ENCODE peak calls at places on chromosome 22, in five cellular contexts. E, A, C, O and N are unnamed samples.

GRCh38 chr22:41447435-41448188 is 1.0 kb upstream of the TOB2 start:
- DNase-seq in E (peak), A (no peak), C (peak), O (peak), N (peak)

GRCh38 chr22:42688241-42688913 is 32.3 kb downstream of the A4GALT start:
- DNase-seq in E (peak), A (peak), C (peak), O (peak), N (peak)

GRCh38 chr22:32879550-32879949 is 78.0 kb downstream of the TIMP3 start:
- DNase-seq in E (no peak), A (no peak), C (no peak), O (no peak), N (no peak)

GRCh38 chr22:27004434-27004833 is 347.0 kb downstream of the MIAT start:
- DNase-seq in E (no peak), A (no peak), C (no peak), O (no peak), N (no peak)

GRCh38 chr22:29816539-29816938 is 21.5 kb downstream of the ASCC2 start:
- DNase-seq in E (no peak), A (no peak), C (no peak), O (no peak), N (no peak)

GRCh38 chr22:21622624-21623401 is 7.0 kb downstream of the YDJC start:
- DNase-seq in E (no peak), A (no peak), C (no peak), O (no peak), N (no peak)

GRCh38 chr22:49576241-49577141 is 251.2 kb downstream of the BRD1 start:
- DNase-seq in E (no peak), A (no peak), C (no peak), O (no peak), N (no peak)

GRCh38 chr22:36197065-36197440 is 4.6 kb downstream of the APOL4 start:
- DNase-seq in E (peak), A (no peak), C (no peak), O (peak), N (peak)

GRCh38 chr22:36267058-36267457 is 14.1 kb downstream of the APOL1 start:
- DNase-seq in E (no peak), A (no peak), C (no peak), O (no peak), N (peak)

GRCh38 chr22:49933236-49933921 is 14.9 kb downstream of the CRELD2 start:
- DNase-seq in E (no peak), A (no peak), C (no peak), O (no peak), N (peak)

GRCh38 chr22:48740086-48740730 is 1087.5 kb downstream of the BRD1 start:
- DNase-seq in E (no peak), A (no peak), C (no peak), O (no peak), N (no peak)

GRCh38 chr22:17781319-17782031 is 7.2 kb upstream of the BID start:
- DNase-seq in E (peak), A (peak), C (peak), O (no peak), N (no peak)

GRCh38 chr22:29617922-29618629 is 14.6 kb downstream of the NF2 start:
- DNase-seq in E (peak), A (no peak), C (peak), O (no peak), N (no peak)

GRCh38 chr22:29499852-29500251 is 19.8 kb downstream of the NEFH start:
- DNase-seq in E (no peak), A (no peak), C (no peak), O (no peak), N (no peak)

GRCh38 chr22:40387758-40388157 is 17.4 kb downstream of the SGSM3 start:
- DNase-seq in E (no peak), A (no peak), C (peak), O (no peak), N (no peak)

GRCh38 chr22:22988785-22989184 is 81.5 kb upstream of the GNAZ start:
- DNase-seq in E (no peak), A (no peak), C (no peak), O (no peak), N (no peak)

GRCh38 chr22:33896801-33897620 is 23.3 kb downstream of the LARGE1 start:
- DNase-seq in E (no peak), A (no peak), C (no peak), O (no peak), N (no peak)